ENCODE peak calls at places on chromosome 19, in four cellular contexts. One of them, this sample, is unnamed.

GRCh38 chr19:2355168-2356035 is 4.7 kb upstream of the TMPRSS9 start:
- DNase-seq in EH: peak
- DNase-seq in OCI-LY7: no peak
- DNase-seq in CD8-positive, alpha-beta T cell: no peak
- DNase-seq in this sample: no peak

GRCh38 chr19:40467007-40467565 is 285 bp downstream of the SPTBN4 start:
- DNase-seq in OCI-LY7: no peak
- DNase-seq in EH: no peak
- DNase-seq in CD8-positive, alpha-beta T cell: no peak
- DNase-seq in this sample: no peak

GRCh38 chr19:11752244-11752736 is 13.5 kb upstream of the ZNF823 start:
- DNase-seq in OCI-LY7: no peak
- DNase-seq in EH: no peak
- DNase-seq in CD8-positive, alpha-beta T cell: no peak
- DNase-seq in this sample: no peak

GRCh38 chr19:40379446-40380198 is 10.4 kb downstream of the HIPK4 start:
- DNase-seq in OCI-LY7: no peak
- DNase-seq in EH: no peak
- DNase-seq in CD8-positive, alpha-beta T cell: no peak
- DNase-seq in this sample: no peak

GRCh38 chr19:56955637-56956216 is 115.2 kb upstream of the PEG3 start:
- DNase-seq in CD8-positive, alpha-beta T cell: no peak
- DNase-seq in EH: no peak
- DNase-seq in OCI-LY7: no peak
- DNase-seq in this sample: no peak

GRCh38 chr19:1102407-1103106 is 1.2 kb upstream of the GPX4 start:
- DNase-seq in EH: peak
- DNase-seq in OCI-LY7: peak
- DNase-seq in CD8-positive, alpha-beta T cell: no peak
- DNase-seq in this sample: no peak

GRCh38 chr19:43470288-43470687 is 4.9 kb upstream of the LYPD3 start:
- DNase-seq in EH: peak
- DNase-seq in CD8-positive, alpha-beta T cell: peak
- DNase-seq in OCI-LY7: no peak
- DNase-seq in this sample: no peak

GRCh38 chr19:10533656-10534386 is 9.9 kb upstream of the ATG4D start:
- DNase-seq in OCI-LY7: no peak
- DNase-seq in CD8-positive, alpha-beta T cell: no peak
- DNase-seq in EH: peak
- DNase-seq in this sample: no peak

GRCh38 chr19:47471733-47472457 is at the start of gene SLC8A2:
- DNase-seq in CD8-positive, alpha-beta T cell: peak
- DNase-seq in EH: peak
- DNase-seq in OCI-LY7: peak
- DNase-seq in this sample: peak

GRCh38 chr19:28971513-28971912 is 241.4 kb downstream of the UQCRFS1 start:
- DNase-seq in OCI-LY7: no peak
- DNase-seq in EH: no peak
- DNase-seq in CD8-positive, alpha-beta T cell: no peak
- DNase-seq in this sample: no peak

GRCh38 chr19:42440357-42441046 is 2.2 kb downstream of the CXCL17 start:
- DNase-seq in CD8-positive, alpha-beta T cell: peak
- DNase-seq in OCI-LY7: peak
- DNase-seq in EH: peak
- DNase-seq in this sample: no peak

GRCh38 chr19:49782515-49782914 is 15.7 kb downstream of the AP2A1 start:
- DNase-seq in OCI-LY7: no peak
- DNase-seq in EH: no peak
- DNase-seq in CD8-positive, alpha-beta T cell: no peak
- DNase-seq in this sample: no peak